ENCODE peak calls at places on chromosomes 5 and 9, in four cellular contexts. One of them, this sample, is unnamed.

GRCh38 chr9:101226803-101227202 is 158.0 kb downstream of the BAAT start:
- DNase-seq in K562: no peak
- DNase-seq in A549: no peak
- DNase-seq in GM12878: no peak
- DNase-seq in this sample: no peak

GRCh38 chr5:159915913-159916840 is at the start of gene ADRA1B:
- DNase-seq in K562: peak; percentile 73
- DNase-seq in GM12878: no peak
- DNase-seq in A549: peak; percentile 86
- DNase-seq in this sample: peak; percentile 53

GRCh38 chr5:42555797-42556196 is 132.6 kb downstream of the GHR start:
- DNase-seq in A549: no peak
- DNase-seq in K562: no peak
- DNase-seq in GM12878: no peak
- DNase-seq in this sample: no peak

GRCh38 chr9:69744688-69745380 is 15.0 kb downstream of the PTAR1 start:
- DNase-seq in A549: no peak
- DNase-seq in GM12878: no peak
- DNase-seq in K562: no peak
- DNase-seq in this sample: peak; percentile 54

GRCh38 chr5:56501949-56502557 is 268.9 kb upstream of the ANKRD55 start:
- DNase-seq in A549: no peak
- DNase-seq in K562: no peak
- DNase-seq in GM12878: no peak
- DNase-seq in this sample: peak; percentile 51

GRCh38 chr5:37900692-37901091 is 60.9 kb upstream of the GDNF start:
- DNase-seq in A549: no peak
- DNase-seq in K562: no peak
- DNase-seq in GM12878: no peak
- DNase-seq in this sample: peak; percentile 53

GRCh38 chr5:138650196-138650595 is 75.0 kb upstream of the HSPA9 start:
- DNase-seq in A549: no peak
- DNase-seq in GM12878: no peak
- DNase-seq in K562: no peak
- DNase-seq in this sample: no peak

GRCh38 chr5:175889910-175890684 is 18.7 kb downstream of the CPLX2 start:
- DNase-seq in GM12878: no peak
- DNase-seq in K562: no peak
- DNase-seq in A549: peak; percentile 68
- DNase-seq in this sample: peak; percentile 17

GRCh38 chr9:91155181-91155580 is 206.5 kb downstream of the AUH start:
- DNase-seq in A549: no peak
- DNase-seq in GM12878: no peak
- DNase-seq in K562: no peak
- DNase-seq in this sample: no peak

GRCh38 chr5:172979778-172980177 is 3.8 kb upstream of the ATP6V0E1 start:
- DNase-seq in K562: no peak
- DNase-seq in GM12878: no peak
- DNase-seq in A549: no peak
- DNase-seq in this sample: peak; percentile 67

GRCh38 chr9:82930116-82930515 is 132.8 kb downstream of the RASEF start:
- DNase-seq in A549: no peak
- DNase-seq in K562: no peak
- DNase-seq in GM12878: no peak
- DNase-seq in this sample: no peak

GRCh38 chr9:129105857-129106694 is 4.5 kb downstream of the CRAT start:
- DNase-seq in A549: no peak
- DNase-seq in GM12878: no peak
- DNase-seq in K562: no peak
- DNase-seq in this sample: no peak

GRCh38 chr5:36573441-36573840 is 33.0 kb upstream of the SLC1A3 start:
- DNase-seq in A549: no peak
- DNase-seq in GM12878: no peak
- DNase-seq in K562: no peak
- DNase-seq in this sample: peak; percentile 67

GRCh38 chr5:58244819-58245478 is 214.9 kb downstream of the PLK2 start:
- DNase-seq in GM12878: no peak
- DNase-seq in A549: no peak
- DNase-seq in K562: no peak
- DNase-seq in this sample: no peak

GRCh38 chr5:81783401-81783800 is 32.5 kb upstream of the SSBP2 start:
- DNase-seq in GM12878: no peak
- DNase-seq in K562: no peak
- DNase-seq in A549: no peak
- DNase-seq in this sample: no peak

GRCh38 chr5:142767178-142767577 is 3.0 kb upstream of the ARHGAP26 start:
- DNase-seq in GM12878: no peak
- DNase-seq in A549: no peak
- DNase-seq in K562: no peak
- DNase-seq in this sample: no peak

DNA sequence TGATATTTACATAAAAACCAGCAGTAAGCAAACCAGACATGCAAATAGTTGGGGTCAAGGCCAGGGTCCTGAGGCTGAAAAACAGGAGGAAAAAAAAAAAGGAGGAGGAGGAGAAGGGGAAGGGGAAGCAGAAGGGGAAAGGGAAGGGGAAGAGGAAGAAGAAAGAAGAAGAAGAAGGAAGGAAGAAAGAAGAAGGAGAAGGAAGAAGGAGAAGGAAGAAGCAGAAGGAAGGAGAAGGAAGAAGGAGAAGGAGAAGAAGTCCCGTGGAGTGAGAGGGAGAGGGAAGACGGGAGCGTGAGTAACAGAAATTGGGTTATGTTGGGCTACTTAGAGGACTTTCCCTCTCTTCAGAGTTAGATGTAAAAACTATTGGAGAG is 24.6 kb upstream of the NSG2 start:
- DNase-seq in K562: no peak
- DNase-seq in GM12878: no peak
- DNase-seq in A549: no peak
- DNase-seq in this sample: no peak
- TF ChIP-seq ELK1 in K562: no peak
- TF ChIP-seq ELK1 in GM12878: no peak
- TF ChIP-seq ELK1 in A549: no peak
- TF ChIP-seq ELK1 in this sample: no peak

DNA sequence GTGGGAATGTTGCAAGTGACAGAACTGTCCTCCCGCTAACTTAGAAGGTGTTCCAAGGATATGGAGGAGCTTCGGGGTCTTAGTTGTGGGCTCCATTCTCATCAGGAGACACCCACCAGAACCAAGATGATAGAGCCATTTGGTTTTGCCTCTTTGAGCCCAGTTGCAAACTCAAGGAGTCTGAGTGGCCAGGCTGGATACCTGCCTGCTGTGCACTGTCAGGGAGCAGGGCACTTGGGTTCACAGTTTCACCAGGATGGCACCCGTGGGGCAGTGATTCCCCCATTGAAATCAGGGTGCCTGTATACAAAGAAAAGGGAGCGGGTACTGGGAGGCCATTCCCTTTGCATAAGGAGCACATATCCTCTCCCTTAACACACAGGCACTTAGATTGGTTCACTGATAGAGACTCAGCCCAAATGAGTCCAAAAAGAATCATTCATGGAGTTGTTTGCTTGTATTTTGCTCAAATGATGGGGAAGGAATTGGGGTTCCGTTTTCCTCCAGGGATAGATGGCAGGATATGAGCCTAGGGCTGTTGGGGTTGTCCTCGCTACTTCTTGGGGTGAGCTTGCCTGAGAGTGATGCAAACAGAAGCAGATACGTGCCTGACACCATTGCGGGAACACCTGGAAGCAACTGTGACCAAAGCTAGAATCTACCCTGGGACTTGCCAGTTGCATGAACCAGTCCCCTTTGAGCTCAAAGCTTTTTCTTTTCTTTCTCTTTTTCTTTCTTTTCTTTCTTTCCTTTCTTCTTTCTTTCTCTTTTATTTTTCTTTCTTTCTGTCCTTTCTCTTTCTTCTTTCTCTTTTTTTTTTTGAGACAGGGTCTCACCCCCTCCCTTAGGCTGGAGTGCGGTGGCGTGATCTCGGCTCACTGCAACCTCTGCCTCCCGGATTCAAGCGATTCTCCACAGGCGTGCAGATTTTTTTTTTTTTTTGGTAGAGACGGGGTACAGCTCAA is 1.3 kb upstream of the PRR7 start:
- DNase-seq in K562: no peak
- DNase-seq in A549: no peak
- DNase-seq in GM12878: no peak
- DNase-seq in this sample: no peak
- H3K4me3 ChIP-seq in K562: peak overlapping the region; percentile 62
- H3K4me3 ChIP-seq in A549: no peak overlapping the region
- H3K4me3 ChIP-seq in GM12878: peak overlapping the region; percentile 78
- H3K4me3 ChIP-seq in this sample: no peak overlapping the region

GRCh38 chr9:131395745-131396479 is 2.0 kb downstream of the PRRC2B start:
- DNase-seq in K562: peak; percentile 5
- DNase-seq in GM12878: no peak
- DNase-seq in A549: no peak
- DNase-seq in this sample: no peak

GRCh38 chr9:131395027-131395744 is 1.3 kb downstream of the PRRC2B start:
- DNase-seq in A549: no peak
- DNase-seq in K562: peak; percentile 30
- DNase-seq in GM12878: peak; percentile 26
- DNase-seq in this sample: no peak

GRCh38 chr9:131393622-131394463 is at the start of gene PRRC2B:
- DNase-seq in K562: peak; percentile 95
- DNase-seq in GM12878: no peak
- DNase-seq in A549: peak; percentile 88
- DNase-seq in this sample: peak; percentile 62

GRCh38 chr9:131396626-131397025 is 2.7 kb downstream of the PRRC2B start:
- DNase-seq in A549: no peak
- DNase-seq in K562: peak; percentile 4
- DNase-seq in GM12878: no peak
- DNase-seq in this sample: no peak

GRCh38 chr9:131394464-131395026 is 659 bp downstream of the PRRC2B start:
- DNase-seq in GM12878: no peak
- DNase-seq in K562: peak; percentile 83
- DNase-seq in A549: no peak
- DNase-seq in this sample: no peak
- TF ChIP-seq ELK1 in GM12878: no peak
- TF ChIP-seq ELK1 in K562: no peak
- TF ChIP-seq ELK1 in A549: no peak
- TF ChIP-seq ELK1 in this sample: no peak

GRCh38 chr5:95729115-95730010 is 1.8 kb upstream of the RHOBTB3 start:
- DNase-seq in K562: no peak
- DNase-seq in A549: no peak
- DNase-seq in GM12878: no peak
- DNase-seq in this sample: no peak
- H3K4me3 ChIP-seq in K562: peak overlapping the region; percentile 81
- H3K4me3 ChIP-seq in A549: no peak overlapping the region
- H3K4me3 ChIP-seq in GM12878: peak overlapping the region; percentile 78
- H3K4me3 ChIP-seq in this sample: no peak overlapping the region

GRCh38 chr5:14676320-14676719 is 11.8 kb downstream of the OTULIN start:
- DNase-seq in K562: peak; percentile 46
- DNase-seq in A549: no peak
- DNase-seq in GM12878: no peak
- DNase-seq in this sample: peak; percentile 40
- TF ChIP-seq ELK1 in K562: no peak
- TF ChIP-seq ELK1 in A549: no peak
- TF ChIP-seq ELK1 in GM12878: peak; percentile 36
- TF ChIP-seq ELK1 in this sample: no peak

DNA sequence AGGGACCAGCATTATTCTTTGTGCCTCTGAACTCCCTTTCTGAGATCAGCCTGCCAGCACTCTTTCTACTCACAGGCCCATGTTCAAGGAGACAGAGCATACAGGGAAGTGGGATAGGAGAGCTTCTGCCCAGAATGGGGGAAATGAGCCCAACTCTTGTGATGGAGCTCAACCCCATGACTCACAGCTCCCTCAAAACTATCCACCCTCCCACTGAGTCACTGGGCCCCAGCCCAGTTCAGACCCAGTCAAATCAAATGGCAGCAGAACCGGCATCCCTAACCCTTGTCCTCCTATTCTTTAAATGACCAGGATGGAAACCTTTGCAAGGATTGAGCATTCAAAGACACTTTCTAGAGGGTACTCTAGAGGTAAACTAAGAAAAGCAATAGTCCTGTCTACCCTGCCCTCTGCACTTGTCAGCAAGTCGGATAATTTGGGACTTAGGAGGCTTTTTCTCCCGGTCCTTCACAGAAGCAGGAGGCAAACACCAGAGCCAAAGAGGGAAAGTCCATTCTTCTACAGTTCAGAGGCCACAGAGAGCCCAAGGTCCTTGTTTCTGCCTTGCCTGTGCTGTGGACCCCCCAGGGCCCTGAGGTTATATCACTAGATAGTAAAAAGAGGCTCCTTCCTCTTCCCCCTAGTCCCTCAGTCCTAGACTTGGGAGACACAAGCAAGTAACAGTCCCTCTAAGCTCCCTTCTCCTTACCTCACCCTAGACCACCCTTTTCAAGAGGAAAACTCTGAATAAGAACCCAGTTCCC is 3.2 kb downstream of the ATOSB start:
- DNase-seq in K562: no peak
- DNase-seq in A549: no peak
- DNase-seq in GM12878: no peak
- DNase-seq in this sample: peak; percentile 64
- H3K4me3 ChIP-seq in K562: peak overlapping the region; percentile 9
- H3K4me3 ChIP-seq in A549: peak overlapping the region; percentile 34
- H3K4me3 ChIP-seq in GM12878: no peak overlapping the region
- H3K4me3 ChIP-seq in this sample: no peak overlapping the region

GRCh38 chr5:155024015-155024414 is 10.5 kb downstream of the KIF4B start:
- DNase-seq in GM12878: no peak
- DNase-seq in A549: no peak
- DNase-seq in K562: no peak
- DNase-seq in this sample: no peak

GRCh38 chr5:155019601-155020226 is 6.2 kb downstream of the KIF4B start:
- DNase-seq in A549: no peak
- DNase-seq in K562: no peak
- DNase-seq in GM12878: no peak
- DNase-seq in this sample: no peak

GRCh38 chr5:155025890-155026289 is 12.3 kb downstream of the KIF4B start:
- DNase-seq in A549: no peak
- DNase-seq in GM12878: no peak
- DNase-seq in K562: no peak
- DNase-seq in this sample: no peak

GRCh38 chr5:155023320-155023719 is 9.8 kb downstream of the KIF4B start:
- DNase-seq in GM12878: no peak
- DNase-seq in K562: no peak
- DNase-seq in A549: no peak
- DNase-seq in this sample: no peak

DNA sequence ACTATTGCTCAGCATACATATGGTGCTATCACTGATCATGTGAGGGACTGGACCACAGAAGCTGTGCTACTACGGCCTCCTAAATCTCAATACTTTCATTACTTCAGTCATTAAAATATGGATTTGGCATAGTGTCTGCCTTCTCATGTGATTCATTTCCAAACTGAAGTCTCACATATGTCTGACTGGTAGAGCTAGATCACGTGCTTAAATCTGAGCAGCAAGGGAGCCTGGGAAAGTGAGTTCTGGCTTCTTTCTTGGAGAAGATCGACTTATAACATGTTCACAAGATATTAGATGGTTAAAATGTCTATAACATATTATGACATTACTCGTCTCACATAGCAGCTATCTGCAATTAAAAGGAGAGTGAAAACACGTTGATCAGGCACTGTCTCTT is 8.3 kb downstream of the KIF4B start:
- DNase-seq in GM12878: no peak
- DNase-seq in A549: no peak
- DNase-seq in K562: no peak
- DNase-seq in this sample: no peak
- TF ChIP-seq ELK1 in GM12878: no peak
- TF ChIP-seq ELK1 in A549: no peak
- TF ChIP-seq ELK1 in K562: no peak
- TF ChIP-seq ELK1 in this sample: no peak

GRCh38 chr5:1108008-1108864 is 3.6 kb downstream of the SLC12A7 start:
- DNase-seq in A549: no peak
- DNase-seq in GM12878: no peak
- DNase-seq in K562: no peak
- DNase-seq in this sample: no peak
- H3K4me3 ChIP-seq in A549: no peak overlapping the region
- H3K4me3 ChIP-seq in GM12878: peak overlapping the region; percentile 4
- H3K4me3 ChIP-seq in K562: no peak overlapping the region
- H3K4me3 ChIP-seq in this sample: no peak overlapping the region

GRCh38 chr9:127132375-127132774 is 9.9 kb upstream of the ANGPTL2 start:
- DNase-seq in GM12878: no peak
- DNase-seq in K562: no peak
- DNase-seq in A549: no peak
- DNase-seq in this sample: no peak
- TF ChIP-seq ELK1 in GM12878: no peak
- TF ChIP-seq ELK1 in K562: no peak
- TF ChIP-seq ELK1 in A549: no peak
- TF ChIP-seq ELK1 in this sample: no peak